ENCODE peak calls at places on chromosomes 5 and 9, in ten cellular contexts. Z, C, P, J, A, O, H, Y, M and L are unnamed samples.

GRCh38 chr5:54785729-54786548 is 199.5 kb downstream of the ESM1 start:
- DNase-seq in Z (no peak), C (no peak), P (no peak), J (no peak), A (no peak), O (no peak), H (peak), Y (no peak), M (no peak), L (no peak)

GRCh38 chr9:78292716-78293497 is 4.0 kb upstream of the PSAT1 start:
- DNase-seq in Z (no peak), C (no peak), P (no peak), J (no peak), A (no peak), O (no peak), H (no peak), Y (no peak), M (no peak), L (no peak)

GRCh38 chr5:64632251-64632650 is 58.1 kb upstream of the SHISAL2B start:
- DNase-seq in Z (no peak), C (no peak), P (no peak), J (no peak), A (no peak), O (no peak), H (no peak), Y (peak), M (no peak), L (no peak)

GRCh38 chr5:20524956-20525529 is 537.0 kb upstream of the CDH18 start:
- DNase-seq in Z (no peak), C (no peak), P (no peak), J (no peak), A (no peak), O (no peak), H (no peak), Y (no peak), M (no peak), L (no peak)

GRCh38 chr5:77301447-77301878 is 91.0 kb downstream of the PDE8B start:
- DNase-seq in Z (no peak), C (no peak), P (no peak), J (no peak), A (no peak), O (peak), H (no peak), Y (peak), M (no peak), L (no peak)

GRCh38 chr9:76701441-76702031 is 62.7 kb upstream of the PCA3 start:
- DNase-seq in Z (no peak), C (no peak), P (no peak), J (no peak), A (no peak), O (no peak), H (no peak), Y (no peak), M (no peak), L (no peak)

GRCh38 chr5:78540335-78541057 is 108.1 kb downstream of the LHFPL2 start:
- DNase-seq in Z (peak), C (no peak), P (no peak), J (no peak), A (no peak), O (no peak), H (peak), Y (no peak), M (no peak), L (no peak)

GRCh38 chr5:7671420-7671819 is 179.5 kb downstream of the CFAP90 start:
- DNase-seq in Z (no peak), C (no peak), P (no peak), J (no peak), A (no peak), O (no peak), H (no peak), Y (no peak), M (no peak), L (no peak)

GRCh38 chr9:136119259-136120118 is 814 bp upstream of the TMEM250 start:
- DNase-seq in Z (no peak), C (no peak), P (no peak), J (no peak), A (peak), O (no peak), H (peak), Y (no peak), M (peak), L (no peak)

GRCh38 chr5:73039082-73039481 is 81.3 kb upstream of the TMEM171 start:
- DNase-seq in Z (no peak), C (peak), P (no peak), J (no peak), A (no peak), O (no peak), H (no peak), Y (no peak), M (no peak), L (no peak)

GRCh38 chr5:79235578-79236363 is at the start of gene JMY:
- DNase-seq in Z (peak), C (peak), P (peak), J (peak), A (peak), O (no peak), H (peak), Y (peak), M (peak), L (peak)

GRCh38 chr9:126125177-126125576 is 201.5 kb upstream of the MVB12B start:
- DNase-seq in Z (no peak), C (no peak), P (no peak), J (no peak), A (no peak), O (no peak), H (no peak), Y (no peak), M (no peak), L (no peak)

GRCh38 chr9:72814083-72814482 is 138.8 kb downstream of the ALDH1A1 start:
- DNase-seq in Z (no peak), C (no peak), P (no peak), J (no peak), A (no peak), O (no peak), H (no peak), Y (no peak), M (no peak), L (no peak)

GRCh38 chr9:102779341-102779740 is 215.8 kb upstream of the CYLC2 start:
- DNase-seq in Z (no peak), C (no peak), P (no peak), J (no peak), A (no peak), O (no peak), H (no peak), Y (no peak), M (no peak), L (no peak)

GRCh38 chr9:15635752-15636151 is 82.9 kb downstream of the CCDC171 start:
- DNase-seq in Z (no peak), C (no peak), P (no peak), J (no peak), A (no peak), O (no peak), H (no peak), Y (no peak), M (no peak), L (no peak)

GRCh38 chr9:11702529-11702928 is 990.7 kb upstream of the TYRP1 start:
- DNase-seq in Z (no peak), C (no peak), P (no peak), J (no peak), A (no peak), O (no peak), H (no peak), Y (no peak), M (no peak), L (no peak)

GRCh38 chr5:135843571-135844337 is 9.3 kb downstream of the SLC25A48 start:
- DNase-seq in Z (peak), C (no peak), P (no peak), J (no peak), A (no peak), O (no peak), H (no peak), Y (no peak), M (no peak), L (no peak)

GRCh38 chr5:9009931-9010652 is 535.8 kb downstream of the SEMA5A start:
- DNase-seq in Z (no peak), C (no peak), P (no peak), J (no peak), A (no peak), O (peak), H (no peak), Y (no peak), M (no peak), L (no peak)

GRCh38 chr5:1919209-1919566 is 36.5 kb upstream of the IRX4 start:
- DNase-seq in Z (peak), C (no peak), P (no peak), J (no peak), A (no peak), O (no peak), H (no peak), Y (no peak), M (no peak), L (no peak)

GRCh38 chr5:132782101-132782500 is 5.1 kb upstream of the SEPTIN8 start:
- DNase-seq in Z (peak), C (no peak), P (no peak), J (no peak), A (no peak), O (no peak), H (no peak), Y (peak), M (no peak), L (no peak)

GRCh38 chr9:4238522-4238921 is 61.3 kb downstream of the GLIS3 start:
- DNase-seq in Z (no peak), C (no peak), P (no peak), J (no peak), A (no peak), O (no peak), H (no peak), Y (peak), M (no peak), L (no peak)

GRCh38 chr5:157918811-157919742 is 60.1 kb upstream of the CLINT1 start:
- DNase-seq in Z (peak), C (peak), P (no peak), J (no peak), A (no peak), O (peak), H (no peak), Y (no peak), M (no peak), L (no peak)

GRCh38 chr5:30040483-30041116 is 1152.9 kb upstream of the CDH6 start:
- DNase-seq in Z (no peak), C (peak), P (no peak), J (peak), A (peak), O (no peak), H (no peak), Y (peak), M (no peak), L (peak)

GRCh38 chr5:172503925-172504730 is 49.8 kb upstream of the SH3PXD2B start:
- DNase-seq in Z (peak), C (no peak), P (peak), J (no peak), A (no peak), O (no peak), H (peak), Y (no peak), M (peak), L (no peak)

GRCh38 chr5:128850049-128850448 is 115.2 kb upstream of the SLC27A6 start:
- DNase-seq in Z (no peak), C (no peak), P (no peak), J (no peak), A (no peak), O (no peak), H (no peak), Y (no peak), M (no peak), L (no peak)

GRCh38 chr9:89382026-89382986 is 64.0 kb downstream of the SECISBP2 start:
- DNase-seq in Z (no peak), C (no peak), P (no peak), J (no peak), A (no peak), O (no peak), H (no peak), Y (no peak), M (no peak), L (no peak)

GRCh38 chr5:59092758-59093157 is 509.9 kb downstream of the RAB3C start:
- DNase-seq in Z (no peak), C (no peak), P (no peak), J (no peak), A (no peak), O (no peak), H (no peak), Y (no peak), M (no peak), L (no peak)

GRCh38 chr9:95131023-95131943 is 186.2 kb downstream of the FANCC start:
- DNase-seq in Z (peak), C (no peak), P (peak), J (peak), A (peak), O (no peak), H (peak), Y (peak), M (peak), L (peak)

GRCh38 chr9:18260527-18260926 is 213.4 kb upstream of the ADAMTSL1 start:
- DNase-seq in Z (no peak), C (no peak), P (peak), J (no peak), A (no peak), O (no peak), H (no peak), Y (no peak), M (no peak), L (no peak)

GRCh38 chr5:143525176-143525575 is 121.7 kb upstream of the NR3C1 start:
- DNase-seq in Z (no peak), C (no peak), P (no peak), J (no peak), A (no peak), O (no peak), H (no peak), Y (no peak), M (no peak), L (no peak)
- TF ChIP-seq CTCF in Z (no peak), C (no peak), P (no peak), J (no peak), A (no peak), O (no peak), H (no peak), Y (no peak), M (no peak), L (no peak)

GRCh38 chr9:23651051-23651450 is 175.0 kb downstream of the ELAVL2 start:
- DNase-seq in Z (no peak), C (no peak), P (no peak), J (no peak), A (no peak), O (no peak), H (no peak), Y (no peak), M (no peak), L (no peak)
- TF ChIP-seq CTCF in Z (no peak), C (no peak), P (no peak), J (no peak), A (no peak), O (no peak), H (no peak), Y (no peak), M (no peak), L (no peak)

GRCh38 chr9:37332581-37332980 is 89.9 kb upstream of the GRHPR start:
- DNase-seq in Z (no peak), C (no peak), P (no peak), J (no peak), A (no peak), O (no peak), H (no peak), Y (no peak), M (no peak), L (no peak)

GRCh38 chr9:37327553-37327952 is 94.9 kb upstream of the GRHPR start:
- DNase-seq in Z (no peak), C (no peak), P (no peak), J (no peak), A (no peak), O (no peak), H (no peak), Y (no peak), M (no peak), L (no peak)

GRCh38 chr9:37328561-37329227 is 93.8 kb upstream of the GRHPR start:
- DNase-seq in Z (no peak), C (no peak), P (no peak), J (no peak), A (no peak), O (no peak), H (no peak), Y (no peak), M (no peak), L (no peak)

GRCh38 chr9:37331871-37332270 is 90.6 kb upstream of the GRHPR start:
- DNase-seq in Z (no peak), C (no peak), P (no peak), J (no peak), A (no peak), O (no peak), H (no peak), Y (no peak), M (no peak), L (no peak)

GRCh38 chr9:37329576-37329975 is 92.9 kb upstream of the GRHPR start:
- DNase-seq in Z (no peak), C (no peak), P (no peak), J (peak), A (no peak), O (no peak), H (no peak), Y (peak), M (no peak), L (no peak)
- TF ChIP-seq CTCF in Z (no peak), C (peak), P (no peak), J (peak), A (no peak), O (peak), H (no peak), Y (peak), M (peak), L (no peak)

DNA sequence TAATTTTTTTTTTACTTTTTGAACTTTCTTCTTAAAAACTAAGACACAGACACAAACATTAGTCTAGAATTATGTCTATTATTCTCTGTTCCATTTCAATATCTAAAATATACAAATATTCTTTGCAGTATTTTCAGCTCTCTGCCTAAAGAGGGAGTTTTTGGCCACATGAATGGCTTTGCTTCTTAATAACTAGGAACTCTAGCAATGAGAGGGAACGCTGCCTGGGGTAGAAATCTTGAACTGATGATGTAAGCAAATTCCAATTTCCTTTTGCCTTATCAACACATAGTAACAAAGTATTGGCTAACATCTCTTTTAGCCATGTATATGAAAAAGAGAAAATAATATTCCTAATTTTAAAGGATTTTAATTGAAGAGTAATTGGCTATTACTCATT is 51.9 kb downstream of the SLC25A46 start:
- DNase-seq in Z (no peak), C (no peak), P (no peak), J (no peak), A (no peak), O (peak), H (no peak), Y (peak), M (no peak), L (no peak)
- TF ChIP-seq CTCF in Z (no peak), C (peak), P (no peak), J (no peak), A (no peak), O (peak), H (no peak), Y (peak), M (no peak), L (no peak)

DNA sequence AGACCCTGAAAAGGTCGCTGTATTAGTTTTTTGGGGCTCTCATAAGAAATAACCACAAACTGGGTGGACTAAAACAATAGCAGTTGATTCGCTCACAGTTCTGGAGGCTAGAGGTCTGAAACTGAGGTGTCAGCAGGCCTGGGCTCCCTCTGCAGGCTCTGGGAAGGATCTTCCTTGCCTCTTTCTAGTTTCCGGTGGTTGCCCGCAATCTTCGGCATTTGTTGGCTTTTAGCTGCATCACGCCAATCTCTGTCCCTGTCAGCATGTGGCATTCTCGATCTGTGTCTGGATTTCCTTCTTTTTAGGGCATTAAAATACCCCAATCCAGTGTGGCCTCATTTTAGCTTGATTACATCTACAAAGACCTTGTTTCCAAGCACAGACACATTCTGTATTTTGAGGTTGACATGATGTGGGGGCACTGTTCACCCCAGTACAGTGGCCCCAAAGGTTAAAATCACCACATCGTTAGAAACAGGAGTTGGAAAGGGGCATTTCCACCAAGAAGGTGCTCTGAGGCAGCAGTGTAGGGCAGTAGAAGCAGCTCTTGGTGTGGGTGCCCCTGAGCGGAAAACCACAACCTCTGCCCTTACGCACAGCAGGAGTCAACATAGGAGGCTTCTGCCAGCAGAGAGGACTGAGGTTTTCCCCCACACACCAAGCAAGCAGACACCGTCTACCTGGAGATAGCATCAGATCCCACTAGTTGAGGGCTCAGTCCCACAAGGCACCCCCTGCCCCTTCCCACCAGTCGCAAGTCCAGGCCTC is 13.5 kb downstream of the ZNF79 start:
- DNase-seq in Z (no peak), C (no peak), P (no peak), J (no peak), A (no peak), O (no peak), H (no peak), Y (no peak), M (no peak), L (no peak)
- TF ChIP-seq CTCF in Z (no peak), C (no peak), P (no peak), J (no peak), A (no peak), O (peak), H (no peak), Y (peak), M (no peak), L (no peak)

GRCh38 chr5:151503999-151504398 is 56.6 kb downstream of the SLC36A1 start:
- DNase-seq in Z (peak), C (no peak), P (no peak), J (no peak), A (no peak), O (no peak), H (no peak), Y (no peak), M (no peak), L (no peak)

GRCh38 chr5:151509231-151509630 is 61.8 kb downstream of the SLC36A1 start:
- DNase-seq in Z (no peak), C (peak), P (no peak), J (no peak), A (no peak), O (no peak), H (no peak), Y (no peak), M (no peak), L (no peak)
- TF ChIP-seq CTCF in Z (no peak), C (no peak), P (no peak), J (no peak), A (no peak), O (no peak), H (no peak), Y (no peak), M (no peak), L (no peak)

GRCh38 chr9:90642570-90643539 is at the start of gene DIRAS2:
- DNase-seq in Z (no peak), C (peak), P (peak), J (peak), A (peak), O (peak), H (no peak), Y (peak), M (peak), L (peak)
- TF ChIP-seq CTCF in Z (no peak), C (peak), P (peak), J (peak), A (peak), O (peak), H (no peak), Y (peak), M (peak), L (peak)

GRCh38 chr5:167699434-167699833 is 592.0 kb upstream of the WWC1 start:
- DNase-seq in Z (no peak), C (peak), P (no peak), J (peak), A (no peak), O (peak), H (no peak), Y (peak), M (no peak), L (no peak)

GRCh38 chr5:167696558-167697314 is 594.7 kb upstream of the WWC1 start:
- DNase-seq in Z (no peak), C (no peak), P (no peak), J (no peak), A (no peak), O (no peak), H (no peak), Y (no peak), M (no peak), L (no peak)

GRCh38 chr5:167702014-167702413 is 589.4 kb upstream of the WWC1 start:
- DNase-seq in Z (no peak), C (no peak), P (no peak), J (no peak), A (no peak), O (no peak), H (no peak), Y (no peak), M (no peak), L (no peak)

GRCh38 chr5:167701103-167701502 is 590.3 kb upstream of the WWC1 start:
- DNase-seq in Z (no peak), C (no peak), P (no peak), J (no peak), A (no peak), O (no peak), H (no peak), Y (no peak), M (no peak), L (no peak)
- TF ChIP-seq CTCF in Z (no peak), C (no peak), P (no peak), J (no peak), A (no peak), O (no peak), H (no peak), Y (no peak), M (no peak), L (no peak)

DNA sequence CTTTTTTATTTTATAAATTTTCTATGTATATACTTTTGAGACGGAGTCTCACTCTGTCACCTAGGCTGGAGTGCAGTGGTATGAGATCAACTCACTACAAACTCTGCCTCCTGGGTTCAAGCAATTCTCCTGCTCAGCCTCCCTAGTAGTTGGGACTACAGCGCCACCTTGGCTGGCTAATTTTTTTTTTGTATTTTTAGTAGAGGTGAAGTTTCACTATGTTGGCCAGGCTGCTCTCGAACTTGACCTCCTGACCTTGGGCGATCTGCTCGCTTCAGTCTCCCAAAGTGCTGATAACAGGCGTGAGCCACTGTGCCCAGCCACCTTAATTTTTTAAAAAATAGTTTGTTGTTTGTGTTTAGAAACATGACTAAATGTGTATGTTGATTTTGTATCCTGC is 76.6 kb downstream of the FBXO4 start:
- DNase-seq in Z (no peak), C (no peak), P (no peak), J (no peak), A (no peak), O (no peak), H (no peak), Y (no peak), M (no peak), L (no peak)
- TF ChIP-seq CTCF in Z (no peak), C (no peak), P (no peak), J (no peak), A (no peak), O (no peak), H (no peak), Y (no peak), M (no peak), L (no peak)